ENCODE peak calls at places on chromosomes 16 and 17, in five cellular contexts. W, N, Y, D and M are unnamed samples.

GRCh38 chr16:57689772-57690558 is 4.6 kb upstream of the DRC7 start:
- DNase-seq in N (peak), Y (no peak), D (no peak), W (no peak), M (peak)

GRCh38 chr17:36941265-36942021 is 4.2 kb downstream of the LHX1 start:
- DNase-seq in D (no peak), N (no peak), W (no peak), Y (no peak), M (no peak)

GRCh38 chr16:84922351-84923135 is 88.8 kb downstream of the ZDHHC7 start:
- DNase-seq in Y (no peak), N (no peak), D (no peak), W (peak), M (no peak)

GRCh38 chr16:81313731-81314602 is 795 bp upstream of the GAN start:
- DNase-seq in N (no peak), Y (no peak), D (no peak), W (no peak), M (peak)

GRCh38 chr17:59026176-59026939 is 80.3 kb downstream of the TRIM37 start:
- DNase-seq in W (no peak), D (no peak), N (no peak), Y (no peak), M (no peak)

GRCh38 chr17:17928422-17929386 is 43.5 kb downstream of the TOM1L2 start:
- DNase-seq in N (no peak), W (no peak), D (no peak), Y (no peak), M (no peak)

GRCh38 chr16:21501869-21502667 is 97.3 kb upstream of the METTL9 start:
- DNase-seq in D (peak), Y (peak), N (peak), W (peak), M (peak)

GRCh38 chr17:9090641-9091096 is 69.4 kb downstream of the NTN1 start:
- DNase-seq in N (no peak), D (no peak), Y (no peak), W (no peak), M (no peak)

GRCh38 chr16:90034504-90034903 is 15.2 kb upstream of the DBNDD1 start:
- DNase-seq in D (no peak), W (no peak), Y (no peak), N (no peak), M (no peak)

GRCh38 chr16:64131423-64131822 is 990.4 kb downstream of the CDH11 start:
- DNase-seq in W (no peak), Y (no peak), D (no peak), N (no peak), M (no peak)

GRCh38 chr17:49414622-49415350 is at the start of gene PHB1:
- DNase-seq in N (peak), Y (peak), W (peak), D (peak), M (peak)
- TF ChIP-seq CTCF in N (no peak), Y (no peak), W (no peak), D (no peak), M (no peak)

DNA sequence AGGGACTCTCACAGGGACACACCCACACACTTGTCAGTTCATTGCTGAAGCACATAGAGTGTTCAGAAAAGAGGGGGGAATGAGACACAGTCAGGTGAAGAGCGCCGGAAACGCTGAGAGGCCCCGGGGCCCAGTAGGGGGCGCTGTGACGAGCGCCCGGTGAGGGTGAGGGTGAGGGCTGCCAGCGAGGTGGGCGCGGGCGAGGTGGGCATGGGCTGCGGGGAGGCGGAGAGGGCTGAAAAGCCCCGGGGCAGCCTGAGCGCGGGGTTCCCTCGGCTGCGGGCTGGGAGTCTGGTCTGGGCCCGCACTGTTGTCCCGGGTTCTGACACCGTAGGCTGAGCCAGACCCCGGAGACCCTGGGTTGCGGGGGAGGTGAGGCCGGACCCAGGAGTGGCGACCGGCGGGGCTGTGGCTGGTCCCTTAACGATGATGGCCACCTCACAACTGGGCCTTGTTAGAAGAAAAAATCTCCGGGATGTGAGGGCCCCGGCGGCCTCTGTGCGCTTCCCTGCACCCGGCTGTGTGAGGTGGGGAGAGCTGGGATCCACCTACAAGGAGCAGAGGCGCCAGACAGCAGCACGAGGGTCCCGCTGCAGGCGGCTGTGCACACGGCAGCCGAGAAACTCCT is 91.4 kb downstream of the C16orf78 start:
- DNase-seq in W (no peak), D (no peak), Y (no peak), N (no peak), M (no peak)
- TF ChIP-seq CTCF in W (peak), D (peak), Y (no peak), N (peak), M (peak)

DNA sequence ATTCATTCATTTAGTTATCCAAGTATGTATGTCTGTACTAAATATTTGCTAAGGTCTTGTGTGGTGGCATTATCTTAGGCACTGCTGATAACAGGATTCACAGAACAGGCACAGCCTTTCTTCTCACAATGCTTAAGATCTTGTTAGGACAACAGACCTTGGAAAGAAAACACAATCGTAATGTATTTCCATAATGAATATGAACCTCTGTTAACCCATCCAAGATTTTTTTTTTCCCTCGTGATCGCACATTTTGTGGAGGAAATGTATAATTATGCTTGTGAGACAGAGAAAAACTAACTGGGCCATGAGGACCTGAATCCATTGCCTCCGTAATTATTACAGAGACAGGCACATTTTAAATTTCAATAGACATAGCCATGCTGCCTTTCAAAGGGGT is 121.9 kb downstream of the NPIPB5 start:
- DNase-seq in W (no peak), Y (no peak), N (no peak), D (no peak), M (no peak)
- TF ChIP-seq CTCF in W (no peak), Y (no peak), N (no peak), D (no peak), M (no peak)

GRCh38 chr16:88807626-88808453 is 3.9 kb downstream of the APRT start:
- DNase-seq in Y (no peak), D (no peak), W (no peak), N (no peak), M (no peak)

GRCh38 chr16:88807142-88807625 is 3.6 kb downstream of the CDT1 start:
- DNase-seq in W (no peak), Y (no peak), D (no peak), N (no peak), M (no peak)

GRCh38 chr16:88805340-88805715 is 1.7 kb downstream of the CDT1 start:
- DNase-seq in Y (no peak), W (no peak), N (no peak), D (no peak), M (no peak)

GRCh38 chr16:88805887-88806393 is 2.4 kb downstream of the CDT1 start:
- DNase-seq in W (no peak), Y (no peak), N (no peak), D (no peak), M (no peak)

GRCh38 chr16:88806491-88807111 is 3.0 kb downstream of the CDT1 start:
- DNase-seq in W (no peak), D (no peak), N (no peak), Y (no peak), M (no peak)
- TF ChIP-seq CTCF in W (no peak), D (no peak), N (no peak), Y (no peak), M (no peak)